ENCODE peak calls at places on chromosomes 1 and 21, in five cellular contexts. R is Ammon's horn, W is NT2/D1, X is Calu3, K is astrocyte of the spinal cord. U is an unnamed sample.

GRCh38 chr1:8664887-8665286 is 152.6 kb downstream of the RERE start:
- DNase-seq in K (no peak), W (no peak), X (no peak), R (no peak), U (no peak)

GRCh38 chr21:25171438-25171837 is 435.8 kb downstream of the MRPL39 start:
- DNase-seq in K (peak), X (no peak), W (no peak), R (no peak), U (peak)

GRCh38 chr21:35048183-35048601 is 910 bp downstream of the RUNX1 start:
- DNase-seq in R (peak), X (peak), W (no peak), K (no peak), U (peak)

GRCh38 chr1:56229183-56229582 is 350.2 kb downstream of the PLPP3 start:
- DNase-seq in W (peak), R (no peak), X (no peak), K (no peak), U (no peak)

GRCh38 chr1:33657833-33658232 is 185.4 kb downstream of the ZSCAN20 start:
- DNase-seq in X (no peak), K (no peak), W (no peak), R (no peak), U (no peak)

GRCh38 chr1:154896811-154897286 is 26.8 kb upstream of the KCNN3 start:
- DNase-seq in R (peak), K (no peak), X (no peak), W (no peak), U (no peak)

GRCh38 chr21:37087188-37087587 is 14.1 kb downstream of the TTC3 start:
- DNase-seq in W (no peak), K (peak), X (peak), R (peak), U (no peak)

GRCh38 chr1:27581823-27582243 is 22.1 kb downstream of the AHDC1 start:
- DNase-seq in W (no peak), X (no peak), K (no peak), R (no peak), U (no peak)

GRCh38 chr1:101259744-101260148 is 22.9 kb downstream of the S1PR1 start:
- DNase-seq in X (no peak), R (no peak), W (no peak), K (peak), U (no peak)

GRCh38 chr1:89974701-89975470 is 20.0 kb upstream of the ZNF326 start:
- DNase-seq in K (peak), W (no peak), X (no peak), R (no peak), U (peak)

GRCh38 chr1:3630914-3631313 is 6.1 kb downstream of the TPRG1L start:
- DNase-seq in K (no peak), W (no peak), X (no peak), R (no peak), U (no peak)

GRCh38 chr1:11777653-11778322 is 15.8 kb downstream of the C1orf167 start:
- DNase-seq in K (no peak), X (no peak), R (no peak), W (no peak), U (no peak)

GRCh38 chr1:204782118-204782700 is 88.5 kb upstream of the NFASC start:
- DNase-seq in K (no peak), W (no peak), R (no peak), X (no peak), U (peak)